ENCODE peak calls at places on chromosomes 11 and 22, in seven cellular contexts. Q is left kidney; I is hippocampal formation; B is stimulated activated CD4-positive, alpha-beta T cell treated with anti-CD3 and anti-CD28 coated beads, Interleukin-15, amount 100 ng/mL, for 24 hours; S is stimulated activated naive B cell treated with anti-CD40 and anti-IgM and Interleukin-4, amounts not matched to agents 10 μg/mL and 1 μg/mL and 100 μg/mL, for 72 hours; M is NCI-H2081; L is NCI-H748 treated with DMSO at 0.1 percent for 48 hours. T is an unnamed sample.

GRCh38 chr11:11916981-11917399 is 75.2 kb downstream of the USP47 start:
- DNase-seq in L (no peak), Q (peak; percentile 13), S (no peak), I (no peak), M (no peak), B (no peak), T (no peak)

GRCh38 chr11:2846056-2846455 is 39.5 kb downstream of the CDKN1C start:
- DNase-seq in M (no peak), Q (peak; percentile 67), S (no peak), L (no peak), B (no peak), I (no peak), T (no peak)

GRCh38 chr11:10373340-10373739 is 68.5 kb downstream of the ADM start:
- DNase-seq in M (no peak), Q (peak; percentile 88), B (no peak), L (no peak), S (no peak), I (no peak), T (no peak)

GRCh38 chr11:19988598-19988997 is 171.7 kb downstream of the DBX1 start:
- DNase-seq in B (no peak), Q (no peak), S (no peak), M (no peak), L (no peak), I (peak; percentile 28), T (peak; percentile 44)

GRCh38 chr22:21568207-21569075 is 927 bp downstream of the UBE2L3 start:
- DNase-seq in S (no peak), B (peak; percentile 47), I (no peak), L (no peak), M (no peak), Q (peak; percentile 52), T (no peak)

GRCh38 chr22:43136255-43136654 is 6.9 kb downstream of the MCAT start:
- DNase-seq in I (no peak), L (no peak), M (no peak), S (no peak), Q (peak; percentile 63), B (peak; percentile 49), T (no peak)

GRCh38 chr11:65921033-65921555 is 1.9 kb downstream of the DRAP1 start:
- DNase-seq in S (no peak), M (no peak), Q (no peak), B (no peak), L (no peak), I (no peak), T (no peak)

GRCh38 chr11:108037636-108038035 is 28.9 kb downstream of the CUL5 start:
- DNase-seq in S (no peak), M (no peak), Q (no peak), L (no peak), B (no peak), I (no peak), T (no peak)

GRCh38 chr11:2768471-2769408 is 68.9 kb upstream of the KCNQ1OT1 start:
- DNase-seq in L (no peak), B (peak; percentile 42), M (no peak), S (no peak), I (no peak), Q (no peak), T (peak; percentile 6)

GRCh38 chr22:27827586-27828213 is 26.1 kb upstream of the MN1 start:
- DNase-seq in S (no peak), B (no peak), L (no peak), Q (peak; percentile 39), I (no peak), M (no peak), T (no peak)

GRCh38 chr22:25136953-25137576 is 62.6 kb upstream of the CRYBB3 start:
- DNase-seq in M (no peak), S (no peak), B (no peak), I (no peak), L (no peak), Q (no peak), T (no peak)

GRCh38 chr22:27456696-27457503 is 344.7 kb downstream of the MN1 start:
- DNase-seq in B (no peak), I (no peak), S (no peak), Q (no peak), M (no peak), L (no peak), T (no peak)

GRCh38 chr11:6650980-6651379 is 4.6 kb downstream of the DCHS1 start:
- DNase-seq in S (no peak), Q (no peak), I (no peak), B (peak; percentile 55), L (no peak), M (no peak), T (no peak)

GRCh38 chr11:130074736-130075135 is 5.0 kb downstream of the APLP2 start:
- DNase-seq in M (no peak), Q (no peak), S (no peak), B (no peak), I (no peak), L (no peak), T (no peak)

GRCh38 chr11:112321521-112322172 is 61.0 kb upstream of the PLET1 start:
- DNase-seq in S (no peak), Q (peak; percentile 75), I (no peak), L (peak; percentile 65), M (peak; percentile 95), B (no peak), T (no peak)

T was measured in dorsolateral prefrontal cortex.